ENCODE peak calls at places on chromosomes 5 and 9, in ten cellular contexts. One of them, this sample, is unnamed.

GRCh38 chr5:172943283-172943841 is 15.9 kb upstream of the RPL26L1 start:
- DNase-seq in HCT116: no peak
- DNase-seq in Karpas-422: no peak
- DNase-seq in H9: peak; percentile 47
- DNase-seq in IMR-90: peak; percentile 80
- DNase-seq in mammary epithelial cell: no peak
- DNase-seq in PC-3: no peak
- DNase-seq in PC-9: no peak
- DNase-seq in GM23248: peak; percentile 98
- DNase-seq in fibroblast of lung: peak; percentile 94
- DNase-seq in this sample: peak; percentile 71

GRCh38 chr9:88198346-88198807 is 60.1 kb upstream of the SPATA31C2 start:
- DNase-seq in fibroblast of lung: peak; percentile 78
- DNase-seq in mammary epithelial cell: peak; percentile 28
- DNase-seq in HCT116: no peak
- DNase-seq in IMR-90: peak; percentile 72
- DNase-seq in H9: no peak
- DNase-seq in Karpas-422: peak; percentile 66
- DNase-seq in PC-9: peak; percentile 62
- DNase-seq in PC-3: peak; percentile 28
- DNase-seq in GM23248: peak; percentile 81
- DNase-seq in this sample: no peak

GRCh38 chr5:111932207-111932606 is 175.2 kb upstream of the NREP start:
- DNase-seq in H9: no peak
- DNase-seq in PC-9: no peak
- DNase-seq in IMR-90: peak; percentile 61
- DNase-seq in Karpas-422: no peak
- DNase-seq in HCT116: no peak
- DNase-seq in mammary epithelial cell: no peak
- DNase-seq in GM23248: peak; percentile 76
- DNase-seq in PC-3: no peak
- DNase-seq in fibroblast of lung: peak; percentile 72
- DNase-seq in this sample: no peak

GRCh38 chr9:94993821-94994165 is 267.3 kb downstream of the AOPEP start:
- DNase-seq in IMR-90: no peak
- DNase-seq in PC-9: no peak
- DNase-seq in H9: no peak
- DNase-seq in Karpas-422: no peak
- DNase-seq in fibroblast of lung: no peak
- DNase-seq in mammary epithelial cell: no peak
- DNase-seq in HCT116: no peak
- DNase-seq in GM23248: no peak
- DNase-seq in PC-3: no peak
- DNase-seq in this sample: no peak

GRCh38 chr5:55030220-55030619 is 6.2 kb downstream of the GZMK start:
- DNase-seq in PC-3: no peak
- DNase-seq in H9: no peak
- DNase-seq in PC-9: no peak
- DNase-seq in IMR-90: no peak
- DNase-seq in GM23248: no peak
- DNase-seq in HCT116: no peak
- DNase-seq in Karpas-422: no peak
- DNase-seq in mammary epithelial cell: no peak
- DNase-seq in fibroblast of lung: no peak
- DNase-seq in this sample: no peak

GRCh38 chr5:141782991-141783598 is 95.1 kb downstream of the PCDH1 start:
- DNase-seq in Karpas-422: no peak
- DNase-seq in GM23248: peak; percentile 40
- DNase-seq in PC-3: no peak
- DNase-seq in fibroblast of lung: peak; percentile 58
- DNase-seq in HCT116: no peak
- DNase-seq in PC-9: no peak
- DNase-seq in mammary epithelial cell: no peak
- DNase-seq in H9: no peak
- DNase-seq in IMR-90: no peak
- DNase-seq in this sample: no peak

GRCh38 chr5:168317096-168317520 is 25.7 kb downstream of the WWC1 start:
- DNase-seq in PC-9: no peak
- DNase-seq in IMR-90: no peak
- DNase-seq in GM23248: no peak
- DNase-seq in H9: no peak
- DNase-seq in Karpas-422: no peak
- DNase-seq in PC-3: no peak
- DNase-seq in HCT116: no peak
- DNase-seq in mammary epithelial cell: no peak
- DNase-seq in fibroblast of lung: no peak
- DNase-seq in this sample: no peak

GRCh38 chr5:171092194-171092593 is 216.9 kb upstream of the TLX3 start:
- DNase-seq in PC-3: peak; percentile 73
- DNase-seq in fibroblast of lung: peak; percentile 59
- DNase-seq in mammary epithelial cell: peak; percentile 42
- DNase-seq in Karpas-422: no peak
- DNase-seq in IMR-90: peak; percentile 68
- DNase-seq in HCT116: peak; percentile 19
- DNase-seq in GM23248: peak; percentile 37
- DNase-seq in PC-9: peak; percentile 74
- DNase-seq in H9: no peak
- DNase-seq in this sample: no peak

GRCh38 chr5:83450183-83450839 is 21.2 kb upstream of the VCAN start:
- DNase-seq in Karpas-422: no peak
- DNase-seq in HCT116: no peak
- DNase-seq in GM23248: no peak
- DNase-seq in PC-9: no peak
- DNase-seq in IMR-90: no peak
- DNase-seq in fibroblast of lung: no peak
- DNase-seq in H9: no peak
- DNase-seq in mammary epithelial cell: peak; percentile 64
- DNase-seq in PC-3: peak; percentile 81
- DNase-seq in this sample: peak; percentile 15

GRCh38 chr9:106753155-106753671 is 109.8 kb upstream of the ZNF462 start:
- DNase-seq in H9: no peak
- DNase-seq in fibroblast of lung: no peak
- DNase-seq in Karpas-422: no peak
- DNase-seq in GM23248: no peak
- DNase-seq in PC-3: no peak
- DNase-seq in IMR-90: peak; percentile 7
- DNase-seq in PC-9: no peak
- DNase-seq in mammary epithelial cell: no peak
- DNase-seq in HCT116: no peak
- DNase-seq in this sample: no peak

GRCh38 chr9:133477992-133478850 is 678 bp downstream of the SLC2A6 start:
- DNase-seq in Karpas-422: peak; percentile 82
- DNase-seq in HCT116: no peak
- DNase-seq in IMR-90: peak; percentile 17
- DNase-seq in PC-9: no peak
- DNase-seq in fibroblast of lung: peak; percentile 8
- DNase-seq in PC-3: peak; percentile 8
- DNase-seq in mammary epithelial cell: peak; percentile 57
- DNase-seq in GM23248: peak; percentile 59
- DNase-seq in H9: no peak
- DNase-seq in this sample: peak; percentile 72

GRCh38 chr9:138025417-138025816 is 147.8 kb downstream of the CACNA1B start:
- DNase-seq in PC-9: no peak
- DNase-seq in mammary epithelial cell: no peak
- DNase-seq in PC-3: no peak
- DNase-seq in IMR-90: no peak
- DNase-seq in GM23248: no peak
- DNase-seq in fibroblast of lung: no peak
- DNase-seq in H9: no peak
- DNase-seq in HCT116: no peak
- DNase-seq in Karpas-422: no peak
- DNase-seq in this sample: no peak

GRCh38 chr9:138023394-138024124 is 146.0 kb downstream of the CACNA1B start:
- DNase-seq in PC-3: no peak
- DNase-seq in GM23248: no peak
- DNase-seq in H9: peak; percentile 50
- DNase-seq in HCT116: no peak
- DNase-seq in PC-9: no peak
- DNase-seq in fibroblast of lung: no peak
- DNase-seq in mammary epithelial cell: no peak
- DNase-seq in Karpas-422: no peak
- DNase-seq in IMR-90: no peak
- DNase-seq in this sample: peak; percentile 62

GRCh38 chr9:138024131-138024530 is 146.5 kb downstream of the CACNA1B start:
- DNase-seq in GM23248: no peak
- DNase-seq in Karpas-422: no peak
- DNase-seq in HCT116: no peak
- DNase-seq in fibroblast of lung: no peak
- DNase-seq in IMR-90: no peak
- DNase-seq in PC-9: no peak
- DNase-seq in H9: no peak
- DNase-seq in PC-3: no peak
- DNase-seq in mammary epithelial cell: no peak
- DNase-seq in this sample: no peak

GRCh38 chr9:138025908-138026307 is 148.3 kb downstream of the CACNA1B start:
- DNase-seq in mammary epithelial cell: no peak
- DNase-seq in PC-9: no peak
- DNase-seq in H9: no peak
- DNase-seq in GM23248: no peak
- DNase-seq in HCT116: no peak
- DNase-seq in fibroblast of lung: no peak
- DNase-seq in PC-3: no peak
- DNase-seq in Karpas-422: no peak
- DNase-seq in IMR-90: no peak
- DNase-seq in this sample: no peak

GRCh38 chr9:138024831-138025291 is 147.3 kb downstream of the CACNA1B start:
- DNase-seq in PC-3: no peak
- DNase-seq in IMR-90: no peak
- DNase-seq in H9: no peak
- DNase-seq in HCT116: no peak
- DNase-seq in fibroblast of lung: no peak
- DNase-seq in Karpas-422: no peak
- DNase-seq in PC-9: no peak
- DNase-seq in mammary epithelial cell: no peak
- DNase-seq in GM23248: no peak
- DNase-seq in this sample: no peak
- H2AFZ ChIP-seq in PC-3: no peak overlapping the region
- H2AFZ ChIP-seq in IMR-90: no peak overlapping the region
- H2AFZ ChIP-seq in H9: no peak overlapping the region
- H2AFZ ChIP-seq in HCT116: no peak overlapping the region
- H2AFZ ChIP-seq in fibroblast of lung: no peak overlapping the region
- H2AFZ ChIP-seq in Karpas-422: no peak overlapping the region
- H2AFZ ChIP-seq in PC-9: no peak overlapping the region
- H2AFZ ChIP-seq in mammary epithelial cell: no peak overlapping the region
- H2AFZ ChIP-seq in GM23248: no peak overlapping the region
- H2AFZ ChIP-seq in this sample: no peak overlapping the region

GRCh38 chr5:35908814-35909213 is 29.6 kb downstream of the CAPSL start:
- DNase-seq in IMR-90: no peak
- DNase-seq in HCT116: no peak
- DNase-seq in PC-9: no peak
- DNase-seq in fibroblast of lung: no peak
- DNase-seq in PC-3: no peak
- DNase-seq in H9: no peak
- DNase-seq in Karpas-422: no peak
- DNase-seq in mammary epithelial cell: no peak
- DNase-seq in GM23248: no peak
- DNase-seq in this sample: no peak

GRCh38 chr5:35904443-35905132 is 33.8 kb downstream of the CAPSL start:
- DNase-seq in IMR-90: no peak
- DNase-seq in GM23248: no peak
- DNase-seq in fibroblast of lung: no peak
- DNase-seq in PC-9: no peak
- DNase-seq in PC-3: no peak
- DNase-seq in H9: no peak
- DNase-seq in HCT116: no peak
- DNase-seq in Karpas-422: no peak
- DNase-seq in mammary epithelial cell: no peak
- DNase-seq in this sample: no peak

GRCh38 chr5:35903631-35904203 is 34.7 kb downstream of the CAPSL start:
- DNase-seq in fibroblast of lung: no peak
- DNase-seq in GM23248: no peak
- DNase-seq in H9: no peak
- DNase-seq in HCT116: no peak
- DNase-seq in mammary epithelial cell: no peak
- DNase-seq in Karpas-422: no peak
- DNase-seq in PC-3: no peak
- DNase-seq in IMR-90: no peak
- DNase-seq in PC-9: no peak
- DNase-seq in this sample: no peak

GRCh38 chr5:35908266-35908665 is 30.2 kb downstream of the CAPSL start:
- DNase-seq in GM23248: no peak
- DNase-seq in HCT116: no peak
- DNase-seq in fibroblast of lung: no peak
- DNase-seq in Karpas-422: no peak
- DNase-seq in IMR-90: no peak
- DNase-seq in H9: no peak
- DNase-seq in mammary epithelial cell: no peak
- DNase-seq in PC-9: no peak
- DNase-seq in PC-3: no peak
- DNase-seq in this sample: peak; percentile 9
- H3K27ac ChIP-seq in GM23248: no peak overlapping the region
- H3K27ac ChIP-seq in HCT116: no peak overlapping the region
- H3K27ac ChIP-seq in fibroblast of lung: no peak overlapping the region
- H3K27ac ChIP-seq in Karpas-422: no peak overlapping the region
- H3K27ac ChIP-seq in IMR-90: no peak overlapping the region
- H3K27ac ChIP-seq in H9: no peak overlapping the region
- H3K27ac ChIP-seq in mammary epithelial cell: no peak overlapping the region
- H3K27ac ChIP-seq in PC-9: no peak overlapping the region
- H3K27ac ChIP-seq in PC-3: no peak overlapping the region
- H3K27ac ChIP-seq in this sample: no peak overlapping the region

GRCh38 chr5:90409318-90410177 is at the start of gene CETN3:
- DNase-seq in H9: peak; percentile 96
- DNase-seq in Karpas-422: peak; percentile 97
- DNase-seq in HCT116: peak; percentile 95
- DNase-seq in PC-3: peak; percentile 97
- DNase-seq in mammary epithelial cell: peak; percentile 92
- DNase-seq in IMR-90: peak; percentile 96
- DNase-seq in GM23248: peak; percentile 97
- DNase-seq in fibroblast of lung: peak; percentile 96
- DNase-seq in PC-9: peak; percentile 90
- DNase-seq in this sample: peak; percentile 97
- H3K4me2 ChIP-seq in H9: peak within 1 kb of the TSS; percentile 99
- H3K4me2 ChIP-seq in Karpas-422: peak within 1 kb of the TSS; percentile 97
- H3K4me2 ChIP-seq in HCT116: peak within 1 kb of the TSS; percentile 81
- H3K4me2 ChIP-seq in PC-3: peak within 1 kb of the TSS; percentile 90
- H3K4me2 ChIP-seq in mammary epithelial cell: peak within 1 kb of the TSS; percentile 94
- H3K4me2 ChIP-seq in IMR-90: peak within 1 kb of the TSS; percentile 94
- H3K4me2 ChIP-seq in GM23248: peak within 1 kb of the TSS; percentile 99
- H3K4me2 ChIP-seq in fibroblast of lung: peak within 1 kb of the TSS; percentile 88
- H3K4me2 ChIP-seq in PC-9: peak within 1 kb of the TSS; percentile 89
- H3K4me2 ChIP-seq in this sample: peak within 1 kb of the TSS; percentile 86

DNA sequence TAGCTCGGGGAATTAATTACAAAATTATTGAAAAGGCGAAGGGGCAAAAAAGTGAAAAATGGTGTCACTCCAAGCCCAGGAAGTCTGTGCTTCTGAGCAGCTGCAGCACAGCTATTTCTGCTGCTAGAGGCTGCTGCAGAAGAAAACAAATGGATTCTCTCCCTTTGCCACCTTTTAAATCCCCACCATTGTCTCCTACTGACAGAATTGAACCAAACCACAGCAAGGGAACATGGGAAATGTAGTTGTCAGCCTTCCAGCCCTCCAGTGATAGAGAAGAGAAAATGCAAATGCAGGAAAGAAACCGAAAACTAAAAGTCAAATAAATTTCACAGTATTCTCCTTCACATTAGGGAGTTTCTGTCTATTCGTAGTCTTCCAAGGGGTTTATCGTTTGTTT is 33.4 kb upstream of the CDC42SE2 start:
- DNase-seq in GM23248: no peak
- DNase-seq in HCT116: no peak
- DNase-seq in H9: peak; percentile 33
- DNase-seq in PC-9: no peak
- DNase-seq in PC-3: no peak
- DNase-seq in IMR-90: no peak
- DNase-seq in Karpas-422: peak; percentile 88
- DNase-seq in mammary epithelial cell: no peak
- DNase-seq in fibroblast of lung: no peak
- DNase-seq in this sample: peak; percentile 70
- H2AFZ ChIP-seq in GM23248: no peak overlapping the region
- H2AFZ ChIP-seq in HCT116: no peak overlapping the region
- H2AFZ ChIP-seq in H9: no peak overlapping the region
- H2AFZ ChIP-seq in PC-9: no peak overlapping the region
- H2AFZ ChIP-seq in PC-3: peak overlapping the region; percentile 40
- H2AFZ ChIP-seq in IMR-90: no peak overlapping the region
- H2AFZ ChIP-seq in Karpas-422: peak overlapping the region; percentile 80
- H2AFZ ChIP-seq in mammary epithelial cell: peak overlapping the region; percentile 18
- H2AFZ ChIP-seq in fibroblast of lung: no peak overlapping the region
- H2AFZ ChIP-seq in this sample: peak overlapping the region; percentile 13

This sample was measured in GM23338.